ENCODE peak calls at places on chromosomes 2 and 18, in five cellular contexts. M, V, W, R and S are unnamed samples.

GRCh38 chr2:177239934-177240600 is 24.5 kb downstream of the NFE2L2 start:
- DNase-seq in M (no peak), V (peak; percentile 58), W (peak; percentile 68), R (peak; percentile 52), S (peak; percentile 63)

GRCh38 chr18:56982756-56983155 is 164.1 kb upstream of the BOD1L2 start:
- DNase-seq in V (no peak), W (no peak), M (no peak), R (no peak), S (no peak)

GRCh38 chr2:241812730-241813079 is 3.7 kb downstream of the NEU4 start:
- DNase-seq in W (no peak), V (no peak), M (no peak), R (no peak), S (no peak)

GRCh38 chr2:217166241-217166640 is 306.4 kb upstream of the TNP1 start:
- DNase-seq in W (peak; percentile 76), V (peak; percentile 69), R (peak; percentile 27), M (peak; percentile 14), S (peak; percentile 63)

GRCh38 chr2:75403991-75404428 is 156.7 kb downstream of the EVA1A start:
- DNase-seq in W (peak; percentile 75), R (peak; percentile 35), V (peak; percentile 63), M (peak; percentile 6), S (peak; percentile 27)

GRCh38 chr2:219706823-219707281 is 79.4 kb downstream of the SLC4A3 start:
- DNase-seq in W (peak; percentile 49), V (peak; percentile 64), R (no peak), M (no peak), S (no peak)

GRCh38 chr2:157931542-157931941 is 55.4 kb upstream of the ACVR1 start:
- DNase-seq in W (no peak), R (no peak), V (no peak), M (no peak), S (no peak)

GRCh38 chr2:136394136-136395060 is 276.4 kb upstream of the CXCR4 start:
- DNase-seq in R (no peak), M (no peak), V (no peak), W (no peak), S (no peak)

GRCh38 chr2:207167129-207167923 is 1.6 kb upstream of the KLF7 start:
- DNase-seq in R (peak; percentile 57), V (peak; percentile 78), M (no peak), W (peak; percentile 84), S (peak; percentile 73)

GRCh38 chr2:105919191-105919811 is 174.6 kb downstream of the NCK2 start:
- DNase-seq in W (peak; percentile 38), M (no peak), R (peak; percentile 87), V (no peak), S (no peak)

GRCh38 chr18:55000529-55000928 is 41.3 kb upstream of the CCDC68 start:
- DNase-seq in V (no peak), W (no peak), R (no peak), M (no peak), S (no peak)

GRCh38 chr2:147325955-147326354 is 518.9 kb upstream of the ACVR2A start:
- DNase-seq in V (no peak), W (no peak), R (no peak), M (no peak), S (no peak)

GRCh38 chr2:3681625-3682024 is 21.8 kb upstream of the DCDC2C start:
- DNase-seq in W (no peak), V (no peak), R (no peak), M (no peak), S (no peak)
- TF ChIP-seq CTCF in W (no peak), V (no peak), R (no peak), M (no peak), S (no peak)

DNA sequence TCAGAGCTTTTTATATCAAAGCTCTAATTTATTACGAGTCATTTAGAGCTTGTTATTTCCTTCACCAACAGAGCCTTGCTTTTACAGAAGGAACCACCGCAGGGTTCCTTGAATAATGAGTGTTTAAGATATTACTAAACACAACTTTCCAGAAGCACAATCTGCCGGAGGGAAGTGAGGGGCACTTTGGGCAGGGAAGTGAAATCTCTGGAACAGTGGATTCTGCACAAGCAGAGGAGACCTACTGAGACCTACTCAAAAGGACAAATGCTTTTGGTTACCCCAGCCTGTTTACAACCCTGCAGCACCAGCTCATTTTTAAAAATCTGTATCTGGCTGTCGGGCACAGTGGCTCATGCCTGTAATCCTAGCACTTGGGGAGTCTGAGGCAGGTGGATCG is 47.8 kb upstream of the MYCN start:
- DNase-seq in V (no peak), R (no peak), W (no peak), M (no peak), S (no peak)
- TF ChIP-seq CTCF in V (no peak), R (no peak), W (no peak), M (no peak), S (no peak)

DNA sequence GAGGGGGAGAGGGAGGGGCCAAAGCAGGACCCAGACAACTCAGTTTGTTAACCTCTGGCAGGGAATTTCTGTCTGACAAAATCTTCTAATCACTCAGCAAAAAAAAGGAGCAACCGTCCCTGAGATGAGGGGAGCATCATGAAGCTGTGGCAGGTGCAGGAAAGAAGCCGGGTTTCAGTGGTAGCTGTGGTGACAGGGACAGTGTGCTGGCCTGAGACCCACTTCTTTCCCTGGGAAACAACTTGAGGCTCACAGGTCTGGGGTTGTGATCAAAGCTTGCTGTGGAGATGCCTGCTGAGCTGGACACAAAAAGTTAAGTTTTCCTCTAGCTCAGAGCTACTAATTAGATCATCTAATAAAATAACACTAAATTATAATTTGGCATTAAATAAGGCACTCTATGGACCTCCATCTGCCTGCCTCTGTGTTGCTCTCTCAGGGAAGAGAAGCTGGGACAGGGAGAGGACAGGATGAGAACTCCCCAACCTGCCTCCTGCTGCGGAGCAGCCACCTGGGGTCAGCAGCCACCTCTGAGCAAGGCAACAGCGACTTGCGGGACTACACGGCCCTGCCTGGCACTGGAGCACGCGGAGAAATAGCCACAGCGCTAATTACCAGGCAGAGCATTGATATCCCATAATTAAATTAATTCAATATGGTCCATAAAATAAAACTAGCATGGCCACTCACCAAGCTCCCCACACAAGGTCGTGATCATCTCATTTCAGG is 104.6 kb upstream of the TEX51 start:
- DNase-seq in M (no peak), W (no peak), V (no peak), R (no peak), S (no peak)
- TF ChIP-seq CTCF in M (no peak), W (no peak), V (no peak), R (no peak), S (no peak)

GRCh38 chr2:170696948-170697347 is 18.2 kb upstream of the SP5 start:
- DNase-seq in M (no peak), V (no peak), W (no peak), R (no peak), S (no peak)
- TF ChIP-seq CTCF in M (no peak), V (no peak), W (no peak), R (no peak), S (no peak)

GRCh38 chr2:26615336-26616031 is 25.7 kb downstream of the CIB4 start:
- DNase-seq in W (no peak), R (no peak), V (no peak), M (no peak), S (no peak)
- TF ChIP-seq CTCF in W (no peak), R (no peak), V (no peak), M (no peak), S (no peak)

DNA sequence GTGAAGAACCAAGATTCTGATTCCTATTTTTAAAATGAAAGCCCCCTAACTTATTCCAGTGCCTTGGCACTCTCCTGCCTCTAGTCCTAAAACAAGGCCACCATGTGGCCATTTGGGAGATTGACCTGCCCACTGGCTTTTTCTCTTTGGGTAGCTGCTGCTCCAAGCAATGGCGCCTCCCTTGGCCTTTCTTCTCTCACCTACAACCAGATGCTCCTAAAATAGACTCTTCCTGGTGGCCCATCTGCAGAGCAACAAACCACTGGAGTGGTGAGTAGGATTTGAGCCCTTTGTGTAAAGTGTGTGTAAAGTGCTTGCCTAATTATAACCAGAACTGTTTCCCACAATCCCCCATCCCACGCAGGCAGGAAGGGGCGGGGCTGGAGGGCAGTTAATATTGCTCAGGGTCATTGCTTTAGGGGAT is 114.2 kb downstream of the FHOD3 start:
- DNase-seq in M (peak; percentile 61), R (no peak), V (peak; percentile 42), W (peak; percentile 68), S (peak; percentile 56)
- TF ChIP-seq CTCF in M (peak; percentile 77), R (peak; percentile 63), V (peak; percentile 49), W (peak; percentile 63), S (peak; percentile 41)

DNA sequence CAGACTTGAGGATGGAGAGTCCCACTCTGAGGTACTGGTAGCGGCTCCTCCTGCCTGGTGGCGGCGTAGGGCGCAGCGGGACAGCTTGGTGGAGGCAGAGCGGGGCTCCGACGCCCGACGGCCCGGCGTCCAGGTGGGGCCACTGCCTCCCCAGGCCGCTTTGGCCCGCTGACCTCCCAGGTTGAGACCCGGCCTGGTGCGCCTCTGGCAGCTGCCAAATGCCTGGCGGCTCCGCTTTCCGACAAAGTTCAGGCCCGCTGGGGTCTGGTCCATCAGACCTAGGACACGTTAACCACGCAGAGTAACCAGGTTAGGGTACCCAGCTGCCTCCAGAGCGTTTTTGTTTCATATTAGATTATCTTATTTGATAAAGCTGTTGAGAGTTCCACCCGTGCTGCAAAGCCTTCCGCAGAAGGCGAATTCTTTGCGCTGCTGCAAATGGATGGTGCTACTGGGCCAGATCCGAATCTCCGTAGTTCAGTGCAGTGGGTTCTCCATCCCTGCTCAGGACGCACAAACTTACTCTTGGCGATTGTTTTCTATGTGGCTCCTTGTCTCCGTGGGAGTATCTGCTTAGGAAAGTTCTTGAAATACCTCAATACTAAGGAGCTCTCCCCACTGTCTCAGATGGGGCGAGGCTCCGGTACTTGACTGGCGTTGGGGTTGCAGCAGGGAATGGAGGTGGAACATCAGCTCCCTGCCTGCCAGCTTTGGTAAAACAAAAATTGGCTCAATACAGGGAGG is 405.9 kb downstream of the XIRP2 start:
- DNase-seq in R (peak; percentile 4), V (peak; percentile 65), M (peak; percentile 46), W (peak; percentile 52), S (peak; percentile 15)
- TF ChIP-seq CTCF in R (no peak), V (peak; percentile 12), M (no peak), W (no peak), S (no peak)

GRCh38 chr2:48337871-48338270 is 192.1 kb upstream of the STON1 start:
- DNase-seq in V (no peak), R (no peak), M (no peak), W (no peak), S (no peak)
- TF ChIP-seq CTCF in V (no peak), R (no peak), M (no peak), W (no peak), S (no peak)

DNA sequence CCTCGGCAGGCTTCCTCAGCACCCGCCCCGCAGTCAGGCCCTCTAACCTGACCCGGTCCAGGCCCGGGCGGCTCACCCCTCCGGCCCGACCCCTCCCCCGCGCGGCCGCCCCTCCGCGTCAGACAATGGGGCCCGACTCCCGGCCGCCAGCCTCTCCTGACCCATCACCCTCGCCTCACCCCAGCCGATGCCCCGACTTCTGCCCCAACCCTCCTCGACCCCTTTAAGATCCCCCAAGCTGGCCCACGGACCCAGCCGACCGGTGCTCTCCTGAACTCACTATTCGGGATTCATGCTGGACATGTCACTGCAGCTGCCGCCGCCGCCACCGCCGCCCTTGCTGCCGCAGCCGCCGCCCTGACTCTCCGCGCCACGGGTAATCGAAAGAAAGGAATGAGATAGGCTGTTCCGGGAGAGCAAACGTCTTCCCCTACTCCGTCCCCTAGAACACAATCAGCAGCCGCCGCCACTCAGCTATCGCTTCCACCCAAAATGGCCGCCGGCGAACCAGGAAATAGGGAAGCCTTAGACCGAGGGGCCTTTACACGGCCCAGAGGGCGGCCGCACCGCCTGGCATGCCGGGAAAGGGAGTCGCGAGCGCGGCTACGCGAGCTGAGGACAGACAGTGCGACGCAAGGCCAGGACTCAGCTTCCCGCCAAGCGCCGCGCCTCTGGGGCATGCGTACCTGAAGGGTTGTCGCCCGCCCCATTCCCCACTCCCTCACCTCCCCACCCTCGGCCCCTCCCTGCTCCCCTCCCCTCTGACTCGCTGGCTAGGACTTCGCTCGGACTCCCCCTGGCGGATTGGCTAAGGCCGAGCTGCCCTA is at the start of gene RAB1A:
- DNase-seq in W (peak; percentile 100), M (peak; percentile 100), R (peak; percentile 99), V (peak; percentile 100), S (peak; percentile 100)
- TF ChIP-seq CTCF in W (no peak), M (no peak), R (no peak), V (peak; percentile 29), S (peak; percentile 23)